ENCODE peak calls at places on chromosomes 3 and 15, in seven cellular contexts. E, K, A, C, G, R and Y are unnamed samples.

GRCh38 chr3:38397320-38397719 is 50.7 kb downstream of the XYLB start:
- DNase-seq in E (peak), K (no peak), A (no peak), C (peak), G (peak), R (no peak), Y (peak)

GRCh38 chr15:52733078-52733477 is 53.9 kb upstream of the ATOSA start:
- DNase-seq in E (no peak), K (no peak), A (peak), C (no peak), G (peak), R (no peak), Y (peak)

GRCh38 chr3:13834258-13835035 is 45.4 kb downstream of the WNT7A start:
- DNase-seq in E (no peak), K (no peak), A (no peak), C (no peak), G (no peak), R (no peak), Y (no peak)

GRCh38 chr3:153756816-153757215 is 364.4 kb upstream of the ARHGEF26 start:
- DNase-seq in E (no peak), K (no peak), A (no peak), C (no peak), G (peak), R (no peak), Y (peak)

GRCh38 chr15:57720861-57721260 is 14.3 kb downstream of the POLR2M start:
- DNase-seq in E (no peak), K (no peak), A (no peak), C (no peak), G (peak), R (no peak), Y (peak)

GRCh38 chr15:60000824-60001641 is 3.1 kb upstream of the FOXB1 start:
- DNase-seq in E (no peak), K (no peak), A (no peak), C (no peak), G (no peak), R (no peak), Y (no peak)

GRCh38 chr15:60551781-60552161 is 72.8 kb upstream of the ICE2 start:
- DNase-seq in E (no peak), K (no peak), A (no peak), C (peak), G (no peak), R (no peak), Y (no peak)

GRCh38 chr3:114706591-114707224 is 412.9 kb downstream of the TIGIT start:
- DNase-seq in E (peak), K (no peak), A (peak), C (no peak), G (peak), R (no peak), Y (peak)

GRCh38 chr3:52570076-52570475 is 33.7 kb downstream of the UQCC5 start:
- DNase-seq in E (no peak), K (no peak), A (no peak), C (no peak), G (peak), R (no peak), Y (peak)

GRCh38 chr15:48720646-48721045 is 75.1 kb upstream of the FBN1 start:
- DNase-seq in E (no peak), K (no peak), A (no peak), C (peak), G (peak), R (no peak), Y (peak)

GRCh38 chr3:186784820-186785516 is 1.6 kb downstream of the EIF4A2 start:
- DNase-seq in E (no peak), K (no peak), A (peak), C (peak), G (peak), R (no peak), Y (peak)

GRCh38 chr3:77513541-77513940 is 473.6 kb downstream of the ROBO2 start:
- DNase-seq in E (no peak), K (no peak), A (no peak), C (no peak), G (no peak), R (no peak), Y (no peak)

GRCh38 chr15:35932541-35932940 is 386.6 kb upstream of the DPH6 start:
- DNase-seq in E (no peak), K (no peak), A (no peak), C (no peak), G (no peak), R (no peak), Y (no peak)

GRCh38 chr3:174408310-174408709 is 450.8 kb upstream of the NAALADL2 start:
- DNase-seq in E (no peak), K (no peak), A (no peak), C (peak), G (peak), R (no peak), Y (peak)

GRCh38 chr3:196217307-196218154 is 1.2 kb downstream of the SLC51A start:
- DNase-seq in E (no peak), K (no peak), A (no peak), C (no peak), G (no peak), R (no peak), Y (no peak)

GRCh38 chr3:194470615-194471014 is 16.2 kb downstream of the ATP13A3 start:
- DNase-seq in E (no peak), K (no peak), A (no peak), C (no peak), G (no peak), R (no peak), Y (no peak)

GRCh38 chr15:63057454-63058335 is 15.1 kb downstream of the TPM1 start:
- DNase-seq in E (no peak), K (no peak), A (no peak), C (no peak), G (peak), R (no peak), Y (no peak)

GRCh38 chr3:60573494-60573893 is 677.8 kb downstream of the FHIT start:
- DNase-seq in E (no peak), K (no peak), A (no peak), C (no peak), G (peak), R (no peak), Y (no peak)

GRCh38 chr15:52783929-52784798 is 6.0 kb downstream of the ONECUT1 start:
- DNase-seq in E (peak), K (no peak), A (no peak), C (no peak), G (no peak), R (no peak), Y (no peak)

GRCh38 chr3:46472736-46473135 is 8.0 kb upstream of the LTF start:
- DNase-seq in E (no peak), K (no peak), A (no peak), C (no peak), G (no peak), R (no peak), Y (no peak)

GRCh38 chr3:143526016-143526540 is 322.2 kb downstream of the SLC9A9 start:
- DNase-seq in E (no peak), K (no peak), A (no peak), C (no peak), G (peak), R (no peak), Y (peak)

GRCh38 chr3:118970819-118971218 is 63.8 kb downstream of the IGSF11 start:
- DNase-seq in E (no peak), K (no peak), A (no peak), C (no peak), G (no peak), R (no peak), Y (no peak)

GRCh38 chr3:196699749-196700148 is 12.3 kb downstream of the CEP19 start:
- DNase-seq in E (no peak), K (no peak), A (no peak), C (no peak), G (no peak), R (no peak), Y (no peak)

GRCh38 chr3:105177558-105177957 is 189.2 kb upstream of the ALCAM start:
- DNase-seq in E (no peak), K (no peak), A (no peak), C (no peak), G (no peak), R (no peak), Y (no peak)

GRCh38 chr3:12227833-12228232 is 61.0 kb upstream of the PPARG start:
- DNase-seq in E (no peak), K (no peak), A (peak), C (no peak), G (peak), R (no peak), Y (peak)

GRCh38 chr3:53800041-53800440 is 46.2 kb downstream of the CHDH start:
- DNase-seq in E (no peak), K (no peak), A (no peak), C (peak), G (no peak), R (no peak), Y (no peak)

GRCh38 chr3:52095990-52096775 is 39.8 kb upstream of the DUSP7 start:
- DNase-seq in E (no peak), K (no peak), A (no peak), C (no peak), G (no peak), R (no peak), Y (no peak)

GRCh38 chr3:99721633-99722007 is 83.2 kb downstream of the COL8A1 start:
- DNase-seq in E (no peak), K (no peak), A (no peak), C (no peak), G (no peak), R (no peak), Y (no peak)

GRCh38 chr15:41971089-41971892 is 1.1 kb downstream of the EHD4 start:
- DNase-seq in E (peak), K (no peak), A (peak), C (peak), G (peak), R (peak), Y (peak)

GRCh38 chr15:44084171-44084570 is 110.9 kb downstream of the FRMD5 start:
- DNase-seq in E (no peak), K (no peak), A (no peak), C (no peak), G (peak), R (no peak), Y (no peak)

GRCh38 chr3:46883252-46884185 is 6.0 kb downstream of the PTH1R start:
- DNase-seq in E (peak), K (no peak), A (no peak), C (no peak), G (no peak), R (no peak), Y (peak)

GRCh38 chr3:151085889-151086483 is 522 bp downstream of the MED12L start:
- DNase-seq in E (peak), K (no peak), A (no peak), C (peak), G (no peak), R (no peak), Y (no peak)

GRCh38 chr3:171791695-171792082 is 18.6 kb downstream of the PLD1 start:
- DNase-seq in E (no peak), K (no peak), A (peak), C (no peak), G (peak), R (no peak), Y (peak)

GRCh38 chr15:42078903-42079302 is 15.5 kb downstream of the PLA2G4D start:
- DNase-seq in E (no peak), K (no peak), A (no peak), C (no peak), G (no peak), R (no peak), Y (no peak)